ENCODE peak calls at places on chromosome 1, in six cellular contexts. A, P, V, T, S and L are unnamed samples.

GRCh38 chr1:25572708-25573590 is 29.5 kb downstream of the LDLRAP1 start:
- DNase-seq in A (no peak), P (peak; percentile 42), V (no peak), T (peak; percentile 27), S (peak; percentile 10), L (no peak)

GRCh38 chr1:222750651-222751050 is 13.6 kb downstream of the FAM177B start:
- DNase-seq in A (no peak), P (no peak), V (no peak), T (no peak), S (no peak), L (no peak)

GRCh38 chr1:246506440-246506784 is 667 bp downstream of the SMYD3 start:
- DNase-seq in A (peak; percentile 13), P (no peak), V (no peak), T (no peak), S (no peak), L (no peak)

GRCh38 chr1:218669431-218669830 is 324.3 kb downstream of the TGFB2 start:
- DNase-seq in A (no peak), P (no peak), V (no peak), T (no peak), S (no peak), L (no peak)

GRCh38 chr1:65063025-65063424 is 85.0 kb upstream of the AK4 start:
- DNase-seq in A (no peak), P (peak; percentile 14), V (no peak), T (no peak), S (no peak), L (no peak)

GRCh38 chr1:33515607-33516006 is 43.2 kb downstream of the ZSCAN20 start:
- DNase-seq in A (no peak), P (no peak), V (no peak), T (no peak), S (no peak), L (no peak)

GRCh38 chr1:53959664-53960250 is 13.6 kb downstream of the LRRC42 start:
- DNase-seq in A (peak; percentile 28), P (peak; percentile 46), V (no peak), T (no peak), S (no peak), L (peak; percentile 49)

GRCh38 chr1:244384066-244384465 is 67.6 kb downstream of the ADSS2 start:
- DNase-seq in A (no peak), P (no peak), V (no peak), T (no peak), S (no peak), L (no peak)

GRCh38 chr1:82628887-82629286 is 828.2 kb downstream of the ADGRL2 start:
- DNase-seq in A (no peak), P (no peak), V (no peak), T (no peak), S (no peak), L (no peak)

GRCh38 chr1:38004284-38005101 is 821 bp downstream of the FHL3 start:
- DNase-seq in A (peak; percentile 40), P (no peak), V (no peak), T (no peak), S (no peak), L (no peak)

GRCh38 chr1:100734716-100735115 is 15.2 kb downstream of the VCAM1 start:
- DNase-seq in A (peak; percentile 71), P (peak; percentile 65), V (peak; percentile 78), T (no peak), S (no peak), L (peak; percentile 95)

GRCh38 chr1:236168716-236169429 is 26.5 kb downstream of the GPR137B start:
- DNase-seq in A (no peak), P (peak; percentile 86), V (no peak), T (peak; percentile 47), S (no peak), L (peak; percentile 41)

GRCh38 chr1:1349256-1350012 is at the start of gene DVL1:
- DNase-seq in A (peak; percentile 79), P (peak; percentile 64), V (no peak), T (no peak), S (peak; percentile 32), L (peak; percentile 68)

GRCh38 chr1:228073870-228074545 is 8.5 kb upstream of the ARF1 start:
- DNase-seq in A (no peak), P (no peak), V (no peak), T (no peak), S (no peak), L (no peak)

GRCh38 chr1:19435851-19436465 is 49.4 kb downstream of the CAPZB start:
- DNase-seq in A (peak; percentile 64), P (no peak), V (no peak), T (no peak), S (no peak), L (peak; percentile 72)

GRCh38 chr1:5551274-5551966 is 440.8 kb downstream of the NPHP4 start:
- DNase-seq in A (no peak), P (no peak), V (peak; percentile 7), T (no peak), S (no peak), L (peak; percentile 9)

GRCh38 chr1:89672489-89673183 is 39.7 kb downstream of the LRRC8C start:
- DNase-seq in A (peak; percentile 10), P (no peak), V (no peak), T (no peak), S (no peak), L (no peak)

GRCh38 chr1:206769331-206769731 is 1.2 kb upstream of the IL19 start:
- DNase-seq in A (no peak), P (no peak), V (no peak), T (no peak), S (no peak), L (no peak)

GRCh38 chr1:223547316-223548114 is 118.0 kb downstream of the CAPN8 start:
- DNase-seq in A (no peak), P (no peak), V (no peak), T (no peak), S (no peak), L (no peak)

GRCh38 chr1:203033287-203033686 is 7.0 kb downstream of the PPFIA4 start:
- DNase-seq in A (no peak), P (no peak), V (no peak), T (no peak), S (no peak), L (no peak)

GRCh38 chr1:85091647-85092295 is 43.5 kb upstream of the MCOLN3 start:
- DNase-seq in A (no peak), P (no peak), V (no peak), T (no peak), S (no peak), L (peak; percentile 13)

GRCh38 chr1:192668434-192668983 is 32.6 kb downstream of the RGS13 start:
- DNase-seq in A (no peak), P (no peak), V (no peak), T (no peak), S (no peak), L (no peak)

GRCh38 chr1:167435484-167435883 is 82.8 kb downstream of the CD247 start:
- DNase-seq in A (no peak), P (no peak), V (no peak), T (no peak), S (no peak), L (no peak)

GRCh38 chr1:205983925-205984725 is 19.1 kb downstream of the RAB7B start:
- DNase-seq in A (peak; percentile 80), P (peak; percentile 72), V (no peak), T (peak; percentile 60), S (peak; percentile 16), L (peak; percentile 69)

GRCh38 chr1:150272379-150272840 is at the start of gene C1orf54:
- DNase-seq in A (peak; percentile 74), P (peak; percentile 27), V (no peak), T (no peak), S (no peak), L (peak; percentile 69)

GRCh38 chr1:52127181-52128175 is 14.4 kb upstream of the ZFYVE9 start:
- DNase-seq in A (peak; percentile 70), P (peak; percentile 45), V (peak; percentile 47), T (peak; percentile 25), S (no peak), L (peak; percentile 67)

GRCh38 chr1:158117854-158118691 is 62.6 kb upstream of the CD1D start:
- DNase-seq in A (peak; percentile 36), P (peak; percentile 67), V (peak; percentile 33), T (peak; percentile 91), S (no peak), L (peak; percentile 47)